ENCODE peak calls at places on chromosomes 16 and 17, in six cellular contexts. D, J, O, U, W and L are unnamed samples.

GRCh38 chr17:68294617-68295016 is 3.3 kb downstream of the ARSG start:
- DNase-seq in D (no peak), U (peak; percentile 38), J (no peak), O (no peak), W (no peak), L (no peak)

GRCh38 chr17:66943484-66943883 is 21.0 kb upstream of the CACNG4 start:
- DNase-seq in W (no peak), D (no peak), O (no peak), J (no peak), U (no peak), L (no peak)

GRCh38 chr16:27314161-27314723 is 468 bp downstream of the IL4R start:
- DNase-seq in D (peak; percentile 78), W (no peak), J (peak; percentile 49), O (peak; percentile 43), U (no peak), L (no peak)

GRCh38 chr17:57461082-57461481 is 204.8 kb downstream of the MSI2 start:
- DNase-seq in J (no peak), U (no peak), O (no peak), W (no peak), D (no peak), L (no peak)

GRCh38 chr16:4437366-4437765 is 11.7 kb downstream of the DNAJA3 start:
- DNase-seq in D (no peak), W (no peak), J (no peak), U (no peak), O (no peak), L (no peak)

GRCh38 chr17:70780031-70780430 is 610.7 kb downstream of the KCNJ2 start:
- DNase-seq in W (no peak), O (no peak), D (no peak), J (no peak), U (no peak), L (no peak)

GRCh38 chr17:5800646-5801045 is 216.3 kb upstream of the NLRP1 start:
- DNase-seq in O (no peak), J (no peak), W (no peak), D (no peak), U (peak; percentile 13), L (no peak)

GRCh38 chr16:50263060-50263909 is 3.1 kb upstream of the ADCY7 start:
- DNase-seq in W (no peak), U (no peak), D (peak; percentile 19), O (no peak), J (no peak), L (no peak)

GRCh38 chr17:72422505-72423285 is 301.9 kb downstream of the SOX9 start:
- DNase-seq in W (peak; percentile 41), O (peak; percentile 41), J (peak; percentile 70), U (no peak), D (peak; percentile 66), L (peak; percentile 30)

GRCh38 chr17:77325537-77325825 is 184.7 kb downstream of the SEC14L1 start:
- DNase-seq in O (no peak), W (no peak), D (no peak), J (no peak), U (no peak), L (no peak)

GRCh38 chr16:30571444-30572322 is at the start of gene ZNF688:
- DNase-seq in W (peak; percentile 96), J (peak; percentile 97), U (peak; percentile 97), D (peak; percentile 96), O (peak; percentile 92), L (peak; percentile 94)
- TF ChIP-seq POLR2A in W (peak; percentile 24), J (no peak), U (peak; percentile 57), D (no peak), O (peak; percentile 75), L (peak; percentile 81)

GRCh38 chr17:50361561-50362480 is 11.2 kb downstream of the MRPL27 start:
- DNase-seq in W (peak; percentile 75), D (peak; percentile 57), J (no peak), O (peak; percentile 71), U (peak; percentile 56), L (peak; percentile 83)
- TF ChIP-seq POLR2A in W (no peak), D (no peak), J (no peak), O (no peak), U (no peak), L (no peak)

DNA sequence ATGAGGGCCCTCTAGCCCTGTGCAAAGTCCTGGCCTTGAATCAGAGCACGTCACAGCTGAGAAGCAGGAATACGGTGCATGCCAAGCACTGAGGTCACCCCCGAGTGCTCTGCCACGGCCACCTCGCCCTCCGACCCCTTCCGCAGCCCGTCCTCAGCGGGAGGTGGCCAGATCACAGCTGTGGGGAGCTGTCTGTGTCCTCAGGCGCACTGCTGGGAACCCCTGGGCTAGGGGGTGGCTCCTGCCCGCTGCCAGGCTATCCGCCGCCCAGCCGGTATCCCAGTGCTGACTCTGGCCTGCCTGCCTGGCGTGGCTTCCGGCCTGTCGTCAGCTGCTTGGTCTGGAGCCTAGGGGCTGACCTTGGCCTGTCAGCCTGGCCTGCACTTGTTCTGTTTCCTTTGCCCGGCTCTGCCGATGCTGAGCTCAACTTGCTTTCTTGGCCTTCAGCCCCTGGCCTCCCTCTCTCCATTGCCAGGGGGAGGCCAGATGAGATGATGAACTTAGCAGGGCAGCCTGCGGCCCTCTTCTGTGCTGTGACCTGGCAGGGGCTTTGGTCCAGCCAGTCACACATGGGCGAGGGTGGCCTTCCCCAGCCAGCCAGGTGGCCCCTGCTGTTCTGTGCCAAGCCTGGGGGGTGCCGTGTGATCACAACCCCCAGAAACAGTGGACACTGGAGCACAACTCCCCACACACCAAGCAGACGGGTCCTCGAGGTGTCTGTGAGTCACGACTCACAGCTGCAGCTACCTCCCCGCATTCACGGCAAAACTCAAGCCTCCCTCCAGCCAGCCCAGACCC is 77.4 kb downstream of the ZDHHC7 start:
- DNase-seq in D (peak; percentile 93), J (no peak), W (no peak), U (no peak), O (peak; percentile 92), L (no peak)
- TF ChIP-seq POLR2A in D (no peak), J (no peak), W (no peak), U (no peak), O (peak; percentile 66), L (no peak)

GRCh38 chr17:7684856-7685532 is 2.3 kb downstream of the TP53 start:
- DNase-seq in W (no peak), O (no peak), J (no peak), U (no peak), D (no peak), L (no peak)

GRCh38 chr17:7686221-7687071 is 844 bp downstream of the TP53 start:
- DNase-seq in O (peak; percentile 78), U (peak; percentile 66), D (peak; percentile 80), J (peak; percentile 70), W (peak; percentile 47), L (no peak)

GRCh38 chr17:7687908-7688807 is at the start of gene WRAP53:
- DNase-seq in D (peak; percentile 98), W (peak; percentile 87), O (peak; percentile 97), U (peak; percentile 99), J (peak; percentile 99), L (peak; percentile 87)

GRCh38 chr17:7687072-7687907 is at the start of gene TP53:
- DNase-seq in W (peak; percentile 71), U (peak; percentile 93), J (peak; percentile 93), O (peak; percentile 89), D (peak; percentile 91), L (peak; percentile 59)

GRCh38 chr17:7685533-7686220 is 1.6 kb downstream of the TP53 start:
- DNase-seq in U (peak; percentile 93), D (peak; percentile 94), J (peak; percentile 92), W (peak; percentile 73), O (peak; percentile 92), L (peak; percentile 68)
- TF ChIP-seq POLR2A in U (peak; percentile 51), D (no peak), J (peak; percentile 11), W (peak; percentile 76), O (peak; percentile 55), L (peak; percentile 72)

GRCh38 chr16:12609937-12610699 is 193.6 kb downstream of the CPPED1 start:
- DNase-seq in J (no peak), U (no peak), D (no peak), O (no peak), W (no peak), L (no peak)
- TF ChIP-seq POLR2A in J (no peak), U (no peak), D (no peak), O (no peak), W (no peak), L (no peak)

GRCh38 chr17:4326112-4326511 is 40.4 kb downstream of the UBE2G1 start:
- DNase-seq in W (no peak), O (no peak), U (no peak), J (no peak), D (no peak), L (no peak)
- TF ChIP-seq POLR2A in W (no peak), O (no peak), U (no peak), J (no peak), D (no peak), L (no peak)

DNA sequence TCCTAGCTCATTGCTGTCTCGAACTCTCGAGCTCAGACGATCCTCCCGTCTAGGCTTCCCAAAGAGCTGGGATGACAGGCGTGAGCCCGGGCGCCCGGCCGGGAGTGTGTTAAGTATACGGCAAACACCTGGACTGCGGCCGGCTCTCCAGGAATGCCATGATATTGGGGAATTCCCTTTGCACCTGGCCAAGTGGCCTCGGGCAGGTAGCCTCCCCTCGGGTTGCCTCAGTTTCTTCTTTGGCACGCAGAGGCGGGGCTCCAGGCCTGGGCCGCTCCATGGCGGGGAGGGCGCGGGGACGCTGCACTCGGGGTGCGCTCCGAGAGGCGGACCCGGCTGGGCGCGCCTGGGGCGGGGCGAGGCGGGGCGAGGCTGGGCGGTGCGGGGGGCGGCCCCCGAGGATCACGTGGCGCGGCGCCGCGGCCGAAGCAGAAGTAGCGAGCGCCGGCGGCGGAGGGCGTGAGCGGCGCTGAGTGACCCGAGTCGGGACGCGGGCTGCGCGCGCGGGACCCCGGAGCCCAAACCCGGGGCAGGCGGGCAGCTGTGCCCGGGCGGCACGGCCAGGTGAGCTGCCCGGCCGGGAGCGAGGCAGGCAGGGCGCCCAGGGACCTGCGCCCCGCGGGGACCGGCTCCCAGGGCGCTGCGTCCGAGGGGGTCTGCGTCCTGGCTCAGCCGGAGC is at the start of gene PLCG2:
- DNase-seq in O (peak; percentile 67), W (peak; percentile 82), U (peak; percentile 74), D (peak; percentile 69), J (peak; percentile 47), L (peak; percentile 82)
- TF ChIP-seq POLR2A in O (no peak), W (peak; percentile 85), U (peak; percentile 43), D (no peak), J (no peak), L (peak; percentile 59)

DNA sequence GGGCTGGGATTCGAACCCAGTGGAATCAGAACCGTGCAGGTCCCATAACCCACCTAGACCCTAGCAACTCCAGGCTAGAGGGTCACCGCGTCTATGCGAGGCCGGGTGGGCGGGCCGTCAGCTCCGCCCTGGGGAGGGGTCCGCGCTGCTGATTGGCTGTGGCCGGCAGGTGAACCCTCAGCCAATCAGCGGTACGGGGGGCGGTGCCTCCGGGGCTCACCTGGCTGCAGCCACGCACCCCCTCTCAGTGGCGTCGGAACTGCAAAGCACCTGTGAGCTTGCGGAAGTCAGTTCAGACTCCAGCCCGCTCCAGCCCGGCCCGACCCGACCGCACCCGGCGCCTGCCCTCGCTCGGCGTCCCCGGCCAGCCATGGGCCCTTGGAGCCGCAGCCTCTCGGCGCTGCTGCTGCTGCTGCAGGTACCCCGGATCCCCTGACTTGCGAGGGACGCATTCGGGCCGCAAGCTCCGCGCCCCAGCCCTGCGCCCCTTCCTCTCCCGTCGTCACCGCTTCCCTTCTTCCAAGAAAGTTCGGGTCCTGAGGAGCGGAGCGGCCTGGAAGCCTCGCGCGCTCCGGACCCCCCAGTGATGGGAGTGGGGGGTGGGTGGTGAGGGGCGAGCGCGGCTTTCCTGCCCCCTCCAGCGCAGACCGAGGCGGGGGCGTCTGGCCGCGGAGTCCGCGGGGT is at the start of gene CDH1:
- DNase-seq in W (no peak), D (no peak), U (peak; percentile 97), J (peak; percentile 71), O (peak; percentile 97), L (peak; percentile 43)
- TF ChIP-seq POLR2A in W (no peak), D (no peak), U (peak; percentile 99), J (no peak), O (peak; percentile 99), L (no peak)

GRCh38 chr16:66901626-66902025 is 17.1 kb downstream of the CDH16 start:
- DNase-seq in D (peak; percentile 81), U (no peak), W (no peak), J (no peak), O (no peak), L (peak; percentile 4)
- TF ChIP-seq POLR2A in D (no peak), U (no peak), W (no peak), J (no peak), O (no peak), L (no peak)